ENCODE peak calls at places on chromosomes 5 and 9, in six cellular contexts. Z is activated naive CD4-positive, alpha-beta T cell treated with Interleukin-2 at 50 U/mL for 16 hours; F is uterus; G is psoas muscle; W is heart left ventricle; L is AG08396. K is an unnamed sample.

GRCh38 chr5:103271570-103272289 is 13.2 kb downstream of the MACIR start:
- DNase-seq in Z (no peak), W (no peak), F (no peak), L (no peak), G (no peak), K (no peak)

GRCh38 chr9:14278291-14278721 is 35.6 kb downstream of the NFIB start:
- DNase-seq in G (no peak), W (no peak), Z (no peak), F (no peak), L (peak; percentile 14), K (no peak)

GRCh38 chr9:119047513-119047912 is 321.7 kb downstream of the BRINP1 start:
- DNase-seq in L (no peak), F (no peak), G (no peak), W (no peak), Z (no peak), K (no peak)

GRCh38 chr5:122180146-122180712 is 50.9 kb downstream of the ZNF474 start:
- DNase-seq in Z (no peak), F (no peak), W (no peak), G (no peak), L (no peak), K (no peak)

GRCh38 chr5:132999246-132999645 is 27.1 kb downstream of the ZCCHC10 start:
- DNase-seq in L (no peak), Z (no peak), G (no peak), W (no peak), F (no peak), K (no peak)

GRCh38 chr5:176881816-176882565 is 17.2 kb downstream of the HK3 start:
- DNase-seq in F (no peak), W (peak; percentile 55), L (peak; percentile 17), G (no peak), Z (no peak), K (no peak)

GRCh38 chr5:66281309-66281708 is 137.2 kb downstream of the SREK1 start:
- DNase-seq in Z (no peak), G (no peak), W (no peak), F (no peak), L (no peak), K (no peak)

GRCh38 chr9:79489241-79490000 is 82.3 kb upstream of the TLE4 start:
- DNase-seq in W (no peak), Z (no peak), G (no peak), F (no peak), L (peak; percentile 12), K (peak; percentile 56)

GRCh38 chr5:61450170-61450815 is 118.2 kb downstream of the ZSWIM6 start:
- DNase-seq in F (no peak), G (no peak), W (no peak), Z (no peak), L (peak; percentile 64), K (no peak)

GRCh38 chr9:98373622-98374021 is 118.2 kb upstream of the TBC1D2 start:
- DNase-seq in F (no peak), W (no peak), L (no peak), Z (no peak), G (no peak), K (no peak)

K was measured in sciatic nerve.